ENCODE peak calls at places on chromosomes 16 and 17, in seven cellular contexts. N is left ventricle myocardium inferior; U is AG04450; M is H7; K is A549; O is naive thymus-derived CD4-positive, alpha-beta T cell; G is cardiac muscle cell. C is an unnamed sample.

GRCh38 chr16:50668368-50669008 is 12.6 kb downstream of the SNX20 start:
- DNase-seq in N (no peak), U (no peak), M (no peak), K (no peak), O (no peak), G (no peak), C (no peak)

GRCh38 chr17:1649844-1650409 is at the start of gene RILP:
- DNase-seq in N (peak; percentile 87), U (no peak), M (peak; percentile 83), K (peak; percentile 62), O (no peak), G (peak; percentile 95), C (no peak)

GRCh38 chr16:87930456-87930855 is 5.9 kb downstream of the CA5A start:
- DNase-seq in N (no peak), U (no peak), M (peak; percentile 87), K (no peak), O (no peak), G (peak; percentile 23), C (no peak)

GRCh38 chr17:18033442-18034099 is 5.4 kb downstream of the ATPAF2 start:
- DNase-seq in N (no peak), U (peak; percentile 63), M (peak; percentile 85), K (peak; percentile 86), O (no peak), G (peak; percentile 88), C (peak; percentile 87)

GRCh38 chr16:51538707-51539604 is 387.9 kb upstream of the SALL1 start:
- DNase-seq in N (no peak), U (peak; percentile 67), M (no peak), K (peak; percentile 88), O (no peak), G (no peak), C (peak; percentile 49)

GRCh38 chr17:4542003-4542725 is 13.0 kb downstream of the MYBBP1A start:
- DNase-seq in N (no peak), U (no peak), M (no peak), K (no peak), O (no peak), G (no peak), C (no peak)

GRCh38 chr17:75876938-75877751 is 1.2 kb downstream of the TRIM47 start:
- DNase-seq in N (peak; percentile 96), U (peak; percentile 81), M (peak; percentile 84), K (peak; percentile 85), O (no peak), G (no peak), C (no peak)

GRCh38 chr16:55478827-55479559 is at the start of gene MMP2:
- DNase-seq in N (peak; percentile 84), U (no peak), M (peak; percentile 96), K (no peak), O (no peak), G (peak; percentile 62), C (no peak)

GRCh38 chr16:88815901-88816589 is 4.3 kb upstream of the APRT start:
- DNase-seq in N (no peak), U (no peak), M (peak; percentile 92), K (peak; percentile 37), O (peak; percentile 36), G (peak; percentile 45), C (peak; percentile 28)

GRCh38 chr16:30027588-30028437 is 3.3 kb downstream of the TLCD3B start:
- DNase-seq in N (no peak), U (no peak), M (peak; percentile 42), K (no peak), O (no peak), G (no peak), C (no peak)

GRCh38 chr16:30026449-30026848 is 3.5 kb downstream of the C16orf92 start:
- DNase-seq in N (no peak), U (no peak), M (no peak), K (no peak), O (no peak), G (no peak), C (no peak)

GRCh38 chr16:30030011-30030685 is 923 bp downstream of the TLCD3B start:
- DNase-seq in N (no peak), U (no peak), M (peak; percentile 58), K (no peak), O (no peak), G (no peak), C (no peak)

GRCh38 chr16:30030841-30031413 is at the start of gene TLCD3B:
- DNase-seq in N (no peak), U (no peak), M (peak; percentile 91), K (no peak), O (no peak), G (no peak), C (no peak)

DNA sequence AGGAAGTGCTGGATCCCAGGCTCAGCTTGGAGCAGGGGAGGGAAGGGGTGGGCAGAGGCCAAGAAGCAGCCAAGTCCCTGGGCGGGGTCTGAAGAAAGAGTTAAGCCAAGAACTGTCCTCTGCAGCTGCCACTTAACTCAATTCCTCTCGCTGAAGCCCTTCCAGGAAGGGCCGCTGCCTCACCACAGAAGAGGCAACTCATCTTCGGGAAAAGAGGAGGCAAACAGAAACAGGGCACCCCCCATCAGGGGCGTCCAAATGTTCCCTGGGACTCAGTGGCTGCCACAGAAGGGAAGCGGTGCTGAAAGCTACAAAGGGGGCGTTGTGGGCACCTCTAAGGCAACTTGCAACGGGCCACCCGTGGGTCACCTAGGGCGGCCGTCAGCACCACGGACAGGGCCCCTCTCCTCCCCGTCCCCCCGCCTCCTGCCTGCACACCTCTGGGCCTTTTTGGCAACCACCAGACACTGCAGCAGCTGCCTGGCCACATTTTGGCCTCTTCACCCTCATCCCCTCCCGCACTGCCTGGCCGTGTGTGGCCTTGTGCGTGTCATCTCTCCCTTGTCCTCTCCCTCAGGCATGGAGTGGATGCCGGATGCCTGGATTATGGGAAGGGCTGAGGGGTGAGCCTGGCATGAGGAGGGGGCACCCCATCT is 2.5 kb downstream of the TLCD3B start:
- DNase-seq in N (no peak), U (no peak), M (peak; percentile 87), K (no peak), O (no peak), G (peak; percentile 85), C (no peak)
- H3K4me3 ChIP-seq in N (no peak overlapping the region), U (no peak overlapping the region), M (no peak overlapping the region), K (no peak overlapping the region), O (no peak overlapping the region), G (no peak overlapping the region), C (no peak overlapping the region)

GRCh38 chr16:30104090-30104489 is 8.1 kb upstream of the YPEL3 start:
- DNase-seq in N (no peak), U (no peak), M (no peak), K (no peak), O (no peak), G (no peak), C (no peak)
- H3K4me3 ChIP-seq in N (no peak overlapping the region), U (no peak overlapping the region), M (no peak overlapping the region), K (no peak overlapping the region), O (no peak overlapping the region), G (no peak overlapping the region), C (no peak overlapping the region)

GRCh38 chr16:57940382-57940966 is 30.5 kb downstream of the CNGB1 start:
- DNase-seq in N (no peak), U (no peak), M (no peak), K (no peak), O (no peak), G (no peak), C (no peak)

GRCh38 chr16:57939872-57940224 is 31.1 kb downstream of the CNGB1 start:
- DNase-seq in N (no peak), U (no peak), M (no peak), K (no peak), O (no peak), G (no peak), C (no peak)

GRCh38 chr16:57937861-57938260 is 33.1 kb downstream of the CNGB1 start:
- DNase-seq in N (no peak), U (no peak), M (no peak), K (no peak), O (no peak), G (no peak), C (no peak)

GRCh38 chr16:57938936-57939871 is 31.7 kb downstream of the CNGB1 start:
- DNase-seq in N (peak; percentile 80), U (no peak), M (peak; percentile 64), K (peak; percentile 35), O (no peak), G (no peak), C (no peak)

GRCh38 chr16:57938484-57938883 is 32.4 kb downstream of the CNGB1 start:
- DNase-seq in N (no peak), U (no peak), M (no peak), K (no peak), O (no peak), G (no peak), C (no peak)
- H3K4me3 ChIP-seq in N (no peak overlapping the region), U (no peak overlapping the region), M (no peak overlapping the region), K (no peak overlapping the region), O (no peak overlapping the region), G (no peak overlapping the region), C (no peak overlapping the region)

GRCh38 chr17:5686246-5686645 is 101.9 kb upstream of the NLRP1 start:
- DNase-seq in N (no peak), U (no peak), M (no peak), K (no peak), O (no peak), G (no peak), C (no peak)
- H3K4me3 ChIP-seq in N (no peak overlapping the region), U (no peak overlapping the region), M (no peak overlapping the region), K (no peak overlapping the region), O (no peak overlapping the region), G (no peak overlapping the region), C (no peak overlapping the region)

GRCh38 chr16:80462902-80463301 is 77.9 kb upstream of the DYNLRB2 start:
- DNase-seq in N (no peak), U (no peak), M (no peak), K (no peak), O (no peak), G (no peak), C (no peak)
- H3K4me3 ChIP-seq in N (no peak overlapping the region), U (no peak overlapping the region), M (no peak overlapping the region), K (no peak overlapping the region), O (no peak overlapping the region), G (no peak overlapping the region), C (no peak overlapping the region)

DNA sequence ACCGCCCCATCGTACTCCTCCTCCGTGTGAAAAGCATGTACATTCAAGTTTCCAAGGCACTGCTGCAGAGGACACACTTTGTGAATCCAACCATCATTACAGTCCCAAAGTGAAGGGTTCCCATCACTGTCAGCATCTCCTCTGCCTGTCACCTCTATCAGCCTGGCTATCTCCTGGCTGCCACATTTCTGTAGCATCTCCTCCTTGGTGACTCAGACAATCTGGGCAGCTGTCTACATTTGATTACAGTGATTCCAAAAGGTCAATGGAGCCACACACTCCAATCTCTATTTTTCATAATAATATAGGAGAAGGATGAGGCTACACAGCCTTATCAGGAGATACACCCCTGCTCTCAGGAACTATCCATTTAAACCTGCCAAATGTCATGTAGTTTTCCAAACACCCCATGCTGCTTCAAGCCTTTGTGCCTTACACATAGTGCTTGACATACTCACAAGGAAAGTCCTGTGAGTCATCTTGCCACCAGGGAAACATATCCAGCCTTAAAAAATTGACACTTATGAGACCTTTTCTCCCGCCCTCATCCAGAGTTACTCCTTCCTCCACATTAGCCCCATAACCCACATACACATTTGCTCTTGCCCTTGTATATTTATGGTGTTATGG is 250.2 kb upstream of the CDH5 start:
- DNase-seq in N (no peak), U (no peak), M (no peak), K (no peak), O (no peak), G (no peak), C (no peak)
- H3K4me3 ChIP-seq in N (no peak overlapping the region), U (no peak overlapping the region), M (no peak overlapping the region), K (no peak overlapping the region), O (no peak overlapping the region), G (no peak overlapping the region), C (no peak overlapping the region)